ENCODE peak calls at places on chromosomes 1 and 21, in four cellular contexts. I is K562, J is HepG2, V is H1. G is an unnamed sample.

GRCh38 chr1:16607433-16607851 is 5.9 kb downstream of the NBPF1 start:
- DNase-seq in I (peak), J (no peak), V (no peak), G (no peak)

GRCh38 chr1:164452549-164452948 is 106.4 kb upstream of the PBX1 start:
- DNase-seq in V (no peak), J (no peak), I (no peak), G (no peak)

GRCh38 chr1:50603274-50604271 is 180.3 kb upstream of the DMRTA2 start:
- DNase-seq in J (no peak), I (no peak), V (no peak), G (peak)

GRCh38 chr21:38263493-38263892 is 6.7 kb downstream of the KCNJ15 start:
- DNase-seq in J (no peak), I (no peak), V (no peak), G (no peak)

GRCh38 chr1:168428063-168428731 is 115.6 kb downstream of the XCL2 start:
- DNase-seq in J (no peak), I (no peak), V (no peak), G (no peak)

GRCh38 chr1:88608139-88608943 is 75.7 kb upstream of the PKN2 start:
- DNase-seq in V (no peak), J (peak), I (peak), G (peak)

GRCh38 chr1:41503507-41504125 is 19.1 kb upstream of the EDN2 start:
- DNase-seq in J (no peak), I (peak), V (no peak), G (no peak)

GRCh38 chr1:244450597-244451538 is 841 bp downstream of the ADSS2 start:
- DNase-seq in V (no peak), I (peak), J (peak), G (peak)

GRCh38 chr1:935751-936231 is 12.1 kb downstream of the SAMD11 start:
- DNase-seq in V (no peak), J (no peak), I (peak), G (no peak)

GRCh38 chr1:26005392-26006105 is 7.7 kb upstream of the PAFAH2 start:
- DNase-seq in I (no peak), V (no peak), J (no peak), G (no peak)

GRCh38 chr1:28096210-28097099 is 8.0 kb upstream of the EYA3 start:
- DNase-seq in V (peak), J (no peak), I (no peak), G (no peak)

GRCh38 chr1:201009967-201010645 is 13.4 kb downstream of the KIF21B start:
- DNase-seq in J (no peak), I (no peak), V (no peak), G (no peak)

GRCh38 chr1:155039308-155039669 is 5.7 kb downstream of the DCST1 start:
- DNase-seq in V (no peak), J (no peak), I (no peak), G (no peak)

GRCh38 chr1:155040358-155041093 is 6.9 kb downstream of the DCST1 start:
- DNase-seq in J (no peak), I (no peak), V (no peak), G (no peak)

GRCh38 chr1:155038602-155039307 is 5.1 kb downstream of the DCST1 start:
- DNase-seq in V (no peak), I (no peak), J (no peak), G (no peak)

GRCh38 chr1:155037043-155037442 is 3.4 kb downstream of the DCST1 start:
- DNase-seq in I (no peak), J (no peak), V (no peak), G (no peak)

GRCh38 chr1:155037851-155038441 is 4.3 kb downstream of the DCST1 start:
- DNase-seq in I (no peak), V (no peak), J (no peak), G (no peak)
- TF ChIP-seq RNF2 in I (no peak), V (no peak), J (no peak), G (no peak)

GRCh38 chr1:75203415-75204277 is 69.5 kb downstream of the LHX8 start:
- DNase-seq in I (peak), V (no peak), J (peak), G (peak)
- TF ChIP-seq RNF2 in I (no peak), V (no peak), J (no peak), G (no peak)

DNA sequence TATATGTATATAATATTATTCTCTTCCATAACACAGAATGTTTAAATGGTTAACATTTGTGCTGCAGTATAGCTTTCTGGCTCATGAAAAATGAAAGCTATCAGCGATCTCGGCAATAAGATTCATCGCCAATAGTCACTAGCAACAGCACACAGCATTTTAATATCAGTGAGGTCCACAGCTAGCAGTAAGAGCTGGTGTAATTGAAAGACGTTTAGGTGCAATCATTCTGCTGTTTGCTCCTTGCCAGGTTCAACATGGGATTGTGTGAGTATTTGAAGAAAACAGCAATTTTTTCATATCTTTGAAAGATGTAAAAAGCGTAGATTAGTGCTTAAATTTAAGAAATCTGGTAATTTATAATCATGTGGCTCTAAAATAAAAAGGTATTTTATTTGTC is 20.1 kb downstream of the PRKACB start:
- DNase-seq in V (no peak), J (no peak), I (no peak), G (no peak)
- TF ChIP-seq RNF2 in V (no peak), J (no peak), I (no peak), G (no peak)

GRCh38 chr1:173405758-173406344 is 71.3 kb upstream of the PRDX6 start:
- DNase-seq in V (no peak), J (no peak), I (no peak), G (no peak)
- TF ChIP-seq RNF2 in V (no peak), J (no peak), I (no peak), G (no peak)

GRCh38 chr1:161726631-161727342 is 5.4 kb downstream of the FCRLB start:
- DNase-seq in J (peak), V (peak), I (peak), G (peak)
- TF ChIP-seq RNF2 in J (peak), V (no peak), I (peak), G (peak)

GRCh38 chr1:184801503-184801902 is 46.8 kb upstream of the EDEM3 start:
- DNase-seq in J (no peak), V (no peak), I (no peak), G (peak)

GRCh38 chr1:184805667-184806295 is 51.1 kb upstream of the EDEM3 start:
- DNase-seq in V (peak), I (peak), J (peak), G (peak)

GRCh38 chr1:184804220-184804619 is 49.6 kb upstream of the EDEM3 start:
- DNase-seq in I (no peak), J (no peak), V (no peak), G (no peak)

GRCh38 chr1:184800876-184801275 is 46.2 kb upstream of the EDEM3 start:
- DNase-seq in I (no peak), V (no peak), J (no peak), G (no peak)

DNA sequence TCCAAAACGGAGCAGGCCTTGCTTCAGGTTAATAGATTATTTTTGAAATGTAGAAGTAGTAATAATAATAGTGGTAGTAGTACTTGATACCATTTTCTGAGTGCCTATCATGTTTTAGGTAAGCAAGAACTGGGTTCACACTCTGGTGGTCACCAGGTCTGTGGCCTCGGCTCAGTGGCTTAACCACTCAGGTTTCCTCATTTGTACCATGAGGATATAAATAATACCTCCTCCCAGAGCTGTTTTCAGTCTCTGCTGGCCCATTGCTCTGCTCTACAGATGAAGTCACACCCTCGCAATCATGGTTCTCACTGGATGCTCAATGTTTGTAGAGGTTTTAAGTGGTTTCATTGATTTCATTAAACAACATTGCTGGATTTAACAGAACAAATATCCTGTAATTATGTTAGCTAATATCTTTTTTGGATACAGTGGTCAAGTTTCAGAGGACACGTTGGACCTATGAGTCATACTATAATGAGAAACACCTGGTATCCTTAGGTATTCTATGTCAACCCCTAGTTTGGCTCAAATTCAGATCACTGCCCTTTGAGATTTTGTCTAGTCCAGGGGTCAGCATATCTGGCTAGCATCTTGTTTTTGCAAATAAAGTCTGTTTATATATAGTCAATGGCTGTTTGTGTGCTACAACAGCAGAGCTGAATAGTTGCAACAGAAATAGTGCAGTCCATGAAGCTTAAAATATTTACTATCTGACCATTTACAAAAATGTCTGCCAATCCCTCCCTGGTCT is 48.3 kb upstream of the EDEM3 start:
- DNase-seq in I (no peak), V (no peak), J (no peak), G (no peak)
- TF ChIP-seq RNF2 in I (no peak), V (no peak), J (no peak), G (no peak)

DNA sequence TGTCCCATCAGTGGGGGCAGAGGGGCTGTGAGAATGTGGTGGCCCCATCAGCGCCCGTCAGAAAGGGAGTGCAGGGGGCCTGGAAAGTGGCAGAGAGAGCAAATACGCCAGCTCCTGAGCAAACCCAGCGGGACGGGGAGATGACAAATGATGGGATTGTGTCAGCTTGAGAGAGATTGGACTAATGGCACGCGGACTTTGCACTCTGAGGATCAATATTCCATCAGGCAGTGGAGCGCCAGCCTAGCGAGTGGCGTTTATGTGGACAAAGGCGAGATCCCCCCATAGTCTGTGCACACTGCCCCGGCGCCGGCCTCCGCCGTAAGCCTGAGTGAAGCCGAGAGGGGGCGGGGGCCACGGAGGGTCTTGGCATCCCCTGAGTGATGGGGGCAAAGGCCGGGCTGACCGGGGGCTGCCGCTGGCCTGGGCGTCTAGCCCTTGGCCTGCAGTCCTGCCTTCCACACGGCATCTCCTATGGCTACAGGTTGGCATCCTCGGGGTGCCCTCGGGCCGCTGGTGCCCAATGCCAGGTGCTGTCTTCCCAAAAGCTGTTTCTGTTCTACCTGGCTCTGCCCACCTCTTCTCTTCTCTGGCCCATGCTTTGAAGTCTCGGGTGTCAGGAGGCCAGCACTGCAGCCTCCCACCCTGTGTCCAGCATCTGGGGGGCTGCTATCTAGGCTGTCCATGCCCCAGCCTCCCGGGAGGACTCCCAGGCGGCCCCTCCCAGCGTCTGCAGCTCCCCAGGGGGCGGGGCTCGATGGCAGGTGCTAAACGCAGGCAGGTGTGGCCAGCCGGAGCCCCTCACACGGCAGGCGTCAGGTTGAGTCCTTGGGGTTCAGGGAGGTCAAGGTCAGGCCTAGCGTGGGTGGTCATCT is 46.5 kb downstream of the PRDM16 start:
- DNase-seq in I (no peak), V (no peak), J (peak), G (no peak)
- TF ChIP-seq RNF2 in I (no peak), V (no peak), J (no peak), G (no peak)

GRCh38 chr1:103459385-103459784 is 66.1 kb upstream of the RNPC3 start:
- DNase-seq in I (no peak), J (no peak), V (no peak), G (no peak)
- TF ChIP-seq RNF2 in I (no peak), J (no peak), V (no peak), G (no peak)

DNA sequence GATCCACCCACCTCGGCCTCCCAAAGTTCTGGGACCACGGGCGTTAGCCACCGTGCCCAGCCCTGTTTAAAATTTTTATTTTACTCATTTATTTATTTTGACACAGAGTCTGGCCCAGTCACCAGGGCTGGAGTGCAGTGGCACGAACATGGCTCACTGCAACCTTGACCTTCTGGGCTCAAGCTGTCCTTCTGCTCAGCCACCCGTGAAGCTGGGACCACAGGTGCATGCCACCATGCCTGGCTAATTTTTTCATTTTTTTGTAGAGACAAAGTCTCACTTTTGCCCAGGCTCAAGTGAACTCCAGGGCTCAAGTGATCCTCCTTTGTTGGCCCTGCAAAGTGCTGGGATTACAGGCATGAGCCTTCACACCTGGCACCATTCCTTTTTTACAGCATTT is 27.5 kb upstream of the DNAJC6 start:
- DNase-seq in V (no peak), J (no peak), I (no peak), G (no peak)
- TF ChIP-seq RNF2 in V (no peak), J (no peak), I (no peak), G (no peak)

DNA sequence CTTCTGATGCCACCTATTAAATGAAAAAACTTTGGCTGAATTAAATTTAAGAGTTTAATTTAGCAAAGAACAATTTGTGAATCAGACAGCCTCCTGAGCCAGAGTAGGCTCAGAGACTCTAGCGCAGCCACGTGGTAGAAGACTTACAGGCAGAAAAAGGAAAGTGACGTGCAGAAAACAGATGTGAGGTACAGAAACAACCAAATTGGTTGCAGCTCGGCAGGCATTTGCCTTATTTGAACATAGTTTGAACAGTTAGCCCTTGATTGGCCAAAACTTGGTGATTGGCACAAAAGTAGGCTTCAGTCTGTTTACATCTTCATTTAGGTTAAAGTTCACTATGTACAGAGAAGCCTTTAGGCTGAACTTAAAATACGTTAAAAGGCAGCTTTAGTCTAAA is 22.9 kb downstream of the TCP10L start:
- DNase-seq in V (no peak), J (no peak), I (no peak), G (no peak)
- TF ChIP-seq RNF2 in V (no peak), J (no peak), I (no peak), G (no peak)

G was measured in A549.